ENCODE peak calls at places on chromosomes 1 and 21, in seven cellular contexts. W is thyroid gland, A is stomach, Z is right lobe of liver, L is esophagus squamous epithelium, F is prostate gland, O is body of pancreas. T is an unnamed sample. For H3K27me3 and H3K4me1, the result is how much of the 10 kb centered on the place peaks cover.

GRCh38 chr1:116987256-116987555 is 14.4 kb upstream of the CD101 start:
- DNase-seq in W (no peak), A (peak), Z (no peak), L (no peak), F (peak), O (peak), T (no peak)

GRCh38 chr1:22508991-22509390 is 54.3 kb upstream of the EPHA8 start:
- DNase-seq in W (peak), A (no peak), Z (no peak), L (no peak), F (peak), O (no peak), T (no peak)

GRCh38 chr21:28971171-28971570 is 21.5 kb downstream of the LTN1 start:
- DNase-seq in W (no peak), A (no peak), Z (no peak), L (no peak), F (no peak), O (no peak), T (no peak)

GRCh38 chr21:36806103-36806502 is 107.2 kb downstream of the SIM2 start:
- DNase-seq in W (no peak), A (no peak), Z (no peak), L (no peak), F (no peak), O (no peak), T (no peak)

GRCh38 chr1:102595106-102595505 is 513.2 kb downstream of the COL11A1 start:
- DNase-seq in W (no peak), A (no peak), Z (no peak), L (no peak), F (no peak), O (no peak), T (no peak)

GRCh38 chr21:45644041-45644906 is 749 bp downstream of the PCBP3 start:
- DNase-seq in W (no peak), A (no peak), Z (no peak), L (no peak), F (no peak), O (no peak), T (no peak)

GRCh38 chr1:29563571-29563970 is 327.2 kb downstream of the PTPRU start:
- DNase-seq in W (no peak), A (no peak), Z (no peak), L (no peak), F (no peak), O (no peak), T (no peak)

GRCh38 chr1:232383455-232384074 is 246.4 kb downstream of the SIPA1L2 start:
- DNase-seq in W (no peak), A (no peak), Z (no peak), L (no peak), F (no peak), O (no peak), T (no peak)

GRCh38 chr1:109357673-109358072 is 40.0 kb downstream of the SORT1 start:
- DNase-seq in W (no peak), A (no peak), Z (no peak), L (no peak), F (no peak), O (no peak), T (no peak)

GRCh38 chr21:17821121-17821520 is 2.0 kb upstream of the C21orf91 start:
- DNase-seq in W (no peak), A (no peak), Z (no peak), L (no peak), F (no peak), O (no peak), T (no peak)

GRCh38 chr1:165234149-165234548 is 122.4 kb downstream of the LMX1A start:
- DNase-seq in W (no peak), A (no peak), Z (no peak), L (no peak), F (no peak), O (no peak), T (no peak)

GRCh38 chr1:229863651-229864545 is 203.1 kb upstream of the GALNT2 start:
- DNase-seq in W (no peak), A (no peak), Z (no peak), L (no peak), F (no peak), O (no peak), T (no peak)

GRCh38 chr1:85490270-85490669 is 25.3 kb upstream of the DDAH1 start:
- DNase-seq in W (no peak), A (no peak), Z (no peak), L (no peak), F (no peak), O (no peak), T (no peak)

GRCh38 chr1:55225228-55225627 is 10.1 kb upstream of the USP24 start:
- DNase-seq in W (no peak), A (no peak), Z (no peak), L (no peak), F (no peak), O (no peak), T (no peak)

GRCh38 chr1:162206749-162207635 is 137.5 kb downstream of the NOS1AP start:
- DNase-seq in W (peak), A (peak), Z (peak), L (no peak), F (peak), O (peak), T (no peak)

GRCh38 chr1:37166005-37166404 is 131.7 kb upstream of the GRIK3 start:
- DNase-seq in W (no peak), A (no peak), Z (no peak), L (no peak), F (no peak), O (no peak), T (no peak)

GRCh38 chr1:202623075-202623474 is 87.2 kb downstream of the SYT2 start:
- DNase-seq in W (no peak), A (no peak), Z (no peak), L (no peak), F (no peak), O (no peak), T (no peak)

GRCh38 chr21:25934771-25935224 is 200.0 kb downstream of the GABPA start:
- DNase-seq in W (peak), A (peak), Z (peak), L (no peak), F (peak), O (peak), T (no peak)

GRCh38 chr1:61851849-61852692 is 109.8 kb downstream of the PATJ start:
- DNase-seq in W (no peak), A (no peak), Z (no peak), L (no peak), F (peak), O (no peak), T (no peak)

GRCh38 chr1:19811206-19811851 is 3.8 kb downstream of the RNF186 start:
- DNase-seq in W (no peak), A (peak), Z (peak), L (no peak), F (no peak), O (peak), T (no peak)

GRCh38 chr1:218475275-218475674 is 130.1 kb downstream of the TGFB2 start:
- DNase-seq in W (no peak), A (no peak), Z (no peak), L (no peak), F (no peak), O (no peak), T (no peak)

GRCh38 chr21:45975017-45975595 is 6.5 kb upstream of the COL6A1 start:
- DNase-seq in W (no peak), A (peak), Z (no peak), L (no peak), F (no peak), O (no peak), T (peak)

GRCh38 chr1:204041803-204042505 is 31.0 kb upstream of the SOX13 start:
- DNase-seq in W (peak), A (no peak), Z (no peak), L (no peak), F (no peak), O (no peak), T (no peak)

GRCh38 chr1:31666290-31666963 is 21.8 kb upstream of the PEF1 start:
- DNase-seq in W (peak), A (peak), Z (no peak), L (no peak), F (peak), O (no peak), T (no peak)

GRCh38 chr21:18705971-18706370 is 302.4 kb upstream of the TMPRSS15 start:
- DNase-seq in W (no peak), A (no peak), Z (no peak), L (no peak), F (no peak), O (no peak), T (no peak)

GRCh38 chr1:52944566-52944965 is 17.5 kb downstream of the SCP2 start:
- DNase-seq in W (no peak), A (no peak), Z (no peak), L (no peak), F (no peak), O (no peak), T (no peak)

GRCh38 chr21:46217511-46218196 is 10.9 kb downstream of the LSS start:
- DNase-seq in W (no peak), A (no peak), Z (no peak), L (no peak), F (no peak), O (no peak), T (peak)

GRCh38 chr1:241817956-241818612 is 29.9 kb upstream of the EXO1 start:
- DNase-seq in W (no peak), A (no peak), Z (no peak), L (no peak), F (no peak), O (no peak), T (no peak)

GRCh38 chr21:16891821-16892220 is 621.0 kb upstream of the CXADR start:
- DNase-seq in W (peak), A (no peak), Z (no peak), L (no peak), F (peak), O (no peak), T (no peak)

GRCh38 chr1:183238071-183238470 is 52.0 kb downstream of the LAMC2 start:
- DNase-seq in W (no peak), A (no peak), Z (no peak), L (no peak), F (no peak), O (no peak), T (no peak)

GRCh38 chr1:18299441-18300338 is 181.0 kb upstream of the KLHDC7A start:
- DNase-seq in W (peak), A (peak), Z (no peak), L (no peak), F (no peak), O (peak), T (no peak)

GRCh38 chr1:9292361-9293240 is at the start of gene SPSB1:
- DNase-seq in W (peak), A (peak), Z (peak), L (no peak), F (peak), O (peak), T (no peak)

GRCh38 chr1:115647000-115647399 is 5.2 kb downstream of the VANGL1 start:
- DNase-seq in W (no peak), A (no peak), Z (no peak), L (no peak), F (no peak), O (no peak), T (no peak)

GRCh38 chr1:209513226-209513625 is 70.3 kb upstream of the CAMK1G start:
- DNase-seq in W (no peak), A (no peak), Z (no peak), L (no peak), F (no peak), O (no peak), T (no peak)

GRCh38 chr21:26715878-26716506 is 129.2 kb downstream of the ADAMTS1 start:
- DNase-seq in W (peak), A (peak), Z (no peak), L (no peak), F (peak), O (peak), T (no peak)

GRCh38 chr1:38477811-38478210 is 381.8 kb downstream of the RRAGC start:
- DNase-seq in W (no peak), A (no peak), Z (no peak), L (no peak), F (no peak), O (no peak), T (no peak)
- H3K27me3 ChIP-seq in W (under half), A (under half), Z (under half), L (under half), F (under half), O (under half), T (under half)

GRCh38 chr1:171488190-171488929 is 3.0 kb downstream of the PRRC2C start:
- DNase-seq in W (no peak), A (no peak), Z (no peak), L (no peak), F (peak), O (no peak), T (no peak)
- H3K4me1 ChIP-seq in W (under half), A (half or more), Z (under half), L (under half), F (under half), O (half or more), T (half or more)

GRCh38 chr1:153533689-153534201 is 2.0 kb downstream of the S100A6 start:
- DNase-seq in W (no peak), A (no peak), Z (no peak), L (no peak), F (no peak), O (no peak), T (peak)
- TF ChIP-seq POLR2A in W (no peak), A (no peak), Z (no peak), L (peak), F (peak), O (no peak), T (peak)

DNA sequence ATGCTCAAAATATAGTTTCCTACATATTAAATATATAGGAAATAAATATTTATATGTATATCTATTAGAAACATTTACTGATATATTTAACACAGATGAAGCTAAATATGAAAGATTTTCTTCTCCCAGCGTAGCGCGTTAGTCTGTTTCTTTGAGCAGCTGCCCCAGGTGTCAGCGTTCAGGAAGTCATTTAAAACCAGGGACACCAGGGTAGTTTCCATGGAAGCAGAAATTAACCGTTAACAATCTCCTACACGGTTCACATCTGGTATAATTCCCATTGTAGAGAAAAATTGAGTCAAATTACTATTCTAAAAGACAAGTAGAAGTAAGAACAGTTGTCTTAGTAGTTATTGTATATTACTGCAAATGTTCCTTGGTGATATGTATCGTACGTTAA is 1443.7 kb downstream of the MRPL39 start:
- DNase-seq in W (no peak), A (no peak), Z (no peak), L (no peak), F (no peak), O (no peak), T (no peak)
- H3K27me3 ChIP-seq in W (under half), A (under half), Z (under half), L (under half), F (under half), O (under half), T (under half)

GRCh38 chr1:3074800-3075199 is 5.8 kb downstream of the PRDM16 start:
- DNase-seq in W (peak), A (peak), Z (no peak), L (no peak), F (no peak), O (peak), T (no peak)
- H3K4me1 ChIP-seq in W (half or more), A (half or more), Z (under half), L (under half), F (under half), O (half or more), T (under half)

DNA sequence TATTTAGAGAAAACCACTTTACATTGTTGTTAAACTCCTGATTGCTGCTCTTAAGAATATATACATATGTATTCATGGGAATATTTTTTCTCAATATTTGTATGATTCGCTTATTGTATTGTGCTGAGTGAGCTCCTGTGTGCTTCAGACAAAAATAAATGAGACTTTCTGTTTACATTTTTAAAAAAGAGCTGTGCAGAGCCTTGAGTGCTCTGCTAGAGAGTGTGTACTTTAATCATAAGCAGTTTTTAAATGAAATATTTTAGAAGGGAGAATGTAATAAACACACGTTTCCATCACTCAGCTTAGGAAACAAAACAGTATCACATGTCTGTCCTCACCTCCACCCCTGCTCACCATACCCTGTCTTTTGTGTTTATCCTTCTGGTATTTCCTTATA is 9.7 kb downstream of the PTPN14 start:
- DNase-seq in W (no peak), A (no peak), Z (no peak), L (no peak), F (no peak), O (no peak), T (no peak)
- TF ChIP-seq POLR2A in W (no peak), A (no peak), Z (no peak), L (no peak), F (no peak), O (no peak), T (no peak)

DNA sequence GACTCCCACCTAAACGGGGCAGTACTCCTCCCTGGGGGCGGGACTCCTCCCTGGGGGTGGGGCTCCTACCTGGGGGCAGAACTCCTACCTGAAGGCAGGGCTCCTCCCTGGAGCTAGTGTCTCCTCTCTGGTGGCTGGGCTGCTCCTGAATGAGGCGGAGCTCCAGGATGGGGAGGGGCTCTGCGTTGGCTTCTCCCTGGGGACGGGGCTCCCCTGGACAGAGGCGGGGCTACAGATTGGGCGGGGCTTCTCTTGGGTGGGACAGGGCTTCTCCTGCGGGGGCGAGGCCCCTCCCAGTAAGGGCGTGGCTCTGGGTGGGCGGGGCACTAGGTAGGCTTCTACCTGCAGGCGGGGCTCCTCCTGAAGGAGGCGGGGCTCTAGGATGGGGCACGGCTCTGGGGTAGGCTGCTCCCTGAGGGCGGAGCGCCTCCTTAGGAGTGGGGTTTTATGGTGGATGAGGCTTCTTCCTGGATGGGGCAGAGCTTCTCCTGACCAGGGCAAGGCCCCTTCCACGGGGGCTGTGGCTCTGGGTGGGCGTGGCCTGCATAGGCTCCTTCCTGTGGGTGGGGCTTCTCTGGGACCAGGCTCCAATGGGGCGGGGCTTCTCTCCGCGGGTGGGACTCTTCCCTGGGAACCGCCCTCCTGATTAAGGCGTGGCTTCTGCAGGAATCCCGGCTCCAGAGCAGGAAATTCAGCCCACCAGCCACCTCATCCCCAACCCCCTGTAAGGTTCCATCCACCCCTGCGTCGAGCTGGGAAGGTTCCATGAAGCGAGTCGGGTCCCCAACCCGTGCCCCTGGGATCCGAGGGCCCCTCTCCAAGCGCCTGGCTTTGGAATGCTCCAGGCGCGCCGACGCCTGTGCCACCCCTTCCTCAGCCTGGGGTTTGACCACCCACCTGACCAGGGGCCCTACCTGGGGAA is 22.7 kb upstream of the ARF1 start:
- DNase-seq in W (peak), A (peak), Z (peak), L (no peak), F (peak), O (peak), T (peak)
- H3K27me3 ChIP-seq in W (under half), A (under half), Z (under half), L (under half), F (under half), O (under half), T (half or more)

GRCh38 chr1:246703581-246703980 is 20.6 kb upstream of the SCCPDH start:
- DNase-seq in W (no peak), A (peak), Z (no peak), L (no peak), F (no peak), O (no peak), T (no peak)
- H3K4me1 ChIP-seq in W (under half), A (under half), Z (under half), L (under half), F (under half), O (under half), T (under half)